ENCODE peak calls at places on chromosome 5, in nine cellular contexts. T, I, W, H, D, S, E, X and N are unnamed samples.

GRCh38 chr5:163571755-163572154 is 66.3 kb downstream of the MAT2B start:
- DNase-seq in D (no peak), W (no peak), X (no peak), T (peak; percentile 66), I (peak; percentile 86), S (no peak), H (peak; percentile 84), E (no peak), N (peak; percentile 52)

GRCh38 chr5:161924270-161924669 is 76.3 kb downstream of the GABRA1 start:
- DNase-seq in D (no peak), W (no peak), T (no peak), I (no peak), H (no peak), E (no peak), S (no peak), X (no peak), N (no peak)

GRCh38 chr5:160333726-160334125 is 21.4 kb upstream of the CCNJL start:
- DNase-seq in H (peak; percentile 76), D (no peak), S (no peak), T (peak; percentile 60), I (peak; percentile 22), E (no peak), W (no peak), X (no peak), N (no peak)

GRCh38 chr5:55172937-55173695 is at the start of gene CDC20B:
- DNase-seq in I (peak; percentile 40), D (peak; percentile 96), H (peak; percentile 77), X (peak; percentile 75), T (peak; percentile 77), W (peak; percentile 74), S (peak; percentile 89), E (peak; percentile 58), N (no peak)

GRCh38 chr5:18465833-18466681 is 831.8 kb downstream of the TAF11L14 start:
- DNase-seq in X (no peak), I (peak; percentile 32), T (peak; percentile 51), H (peak; percentile 47), S (peak; percentile 64), W (peak; percentile 71), D (peak; percentile 32), E (peak; percentile 60), N (no peak)

GRCh38 chr5:11801061-11801460 is 103.2 kb downstream of the CTNND2 start:
- DNase-seq in W (no peak), D (no peak), I (no peak), E (no peak), T (no peak), S (no peak), X (no peak), H (no peak), N (no peak)

GRCh38 chr5:7017004-7017770 is 304.0 kb downstream of the TENT4A start:
- DNase-seq in E (no peak), I (no peak), H (no peak), D (no peak), W (no peak), S (no peak), X (no peak), T (no peak), N (no peak)

GRCh38 chr5:6703791-6704190 is 9.4 kb upstream of the TENT4A start:
- DNase-seq in I (peak; percentile 32), E (no peak), W (no peak), H (peak; percentile 27), X (no peak), S (no peak), T (peak; percentile 30), D (no peak), N (no peak)

GRCh38 chr5:7927466-7928375 is 58.8 kb downstream of the MTRR start:
- DNase-seq in D (peak; percentile 71), I (peak; percentile 61), E (peak; percentile 66), W (peak; percentile 63), S (peak; percentile 71), T (peak; percentile 33), X (no peak), H (peak; percentile 67), N (no peak)

GRCh38 chr5:81965510-81965909 is 6.3 kb upstream of the ATG10 start:
- DNase-seq in E (no peak), I (peak; percentile 2), H (no peak), W (no peak), D (no peak), X (no peak), T (peak; percentile 17), S (no peak), N (no peak)

GRCh38 chr5:81969226-81969625 is 2.6 kb upstream of the ATG10 start:
- DNase-seq in X (no peak), H (no peak), T (no peak), S (no peak), I (no peak), D (no peak), W (no peak), E (no peak), N (no peak)

GRCh38 chr5:81962041-81962440 is 9.8 kb upstream of the ATG10 start:
- DNase-seq in S (no peak), I (no peak), W (no peak), T (no peak), D (no peak), H (no peak), X (no peak), E (no peak), N (no peak)

DNA sequence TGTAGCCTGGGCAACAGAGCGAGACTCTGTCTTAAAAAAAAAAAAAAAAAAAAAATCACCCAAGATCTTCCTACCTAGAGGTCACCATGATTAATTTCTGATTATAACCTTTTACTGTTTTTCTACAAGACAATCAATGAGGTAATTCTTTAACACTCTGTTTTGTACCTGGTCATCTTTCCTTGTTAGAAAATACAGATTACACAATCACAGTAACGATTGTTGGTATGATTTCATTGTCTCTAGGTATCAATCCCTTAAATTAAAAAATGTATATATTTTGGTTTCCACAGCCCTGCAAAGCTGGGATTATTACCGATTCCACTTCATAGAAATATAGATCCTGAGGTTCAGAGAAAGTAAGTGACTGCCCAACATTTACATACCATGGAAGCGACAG is 8.3 kb upstream of the ATG10 start:
- DNase-seq in I (no peak), W (no peak), X (no peak), E (no peak), T (no peak), S (no peak), H (no peak), D (no peak), N (no peak)
- TF ChIP-seq CTCF in I (no peak), W (no peak), X (no peak), E (no peak), T (no peak), S (no peak), H (no peak), D (no peak), N (no peak)

DNA sequence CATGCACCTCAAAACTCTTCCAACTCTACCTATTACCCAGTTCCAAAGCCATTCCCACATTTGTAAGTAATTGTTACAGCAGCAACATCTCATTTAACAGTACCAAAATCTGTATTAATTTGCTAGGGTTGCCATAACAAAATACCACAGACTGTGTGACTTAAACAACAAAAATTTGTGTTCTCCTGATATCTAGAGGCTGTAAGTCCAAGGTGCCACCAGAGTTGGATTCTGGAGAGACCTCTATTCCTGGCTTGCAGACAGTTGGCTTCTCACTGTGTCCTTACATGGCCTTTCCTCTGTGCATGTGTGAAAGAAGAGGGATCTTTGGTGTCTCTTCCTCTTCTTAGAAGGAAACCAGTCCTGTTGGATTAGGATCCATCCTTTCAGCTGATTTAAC is 203.8 kb upstream of the PIK3R1 start:
- DNase-seq in S (no peak), H (peak; percentile 43), T (no peak), D (no peak), W (no peak), I (peak; percentile 59), X (no peak), E (no peak), N (no peak)
- TF ChIP-seq CTCF in S (no peak), H (no peak), T (no peak), D (no peak), W (no peak), I (no peak), X (no peak), E (no peak), N (no peak)

GRCh38 chr5:139549162-139549894 is 11.8 kb upstream of the UBE2D2 start:
- DNase-seq in I (no peak), X (no peak), D (no peak), S (no peak), T (no peak), W (no peak), H (no peak), E (no peak), N (no peak)

DNA sequence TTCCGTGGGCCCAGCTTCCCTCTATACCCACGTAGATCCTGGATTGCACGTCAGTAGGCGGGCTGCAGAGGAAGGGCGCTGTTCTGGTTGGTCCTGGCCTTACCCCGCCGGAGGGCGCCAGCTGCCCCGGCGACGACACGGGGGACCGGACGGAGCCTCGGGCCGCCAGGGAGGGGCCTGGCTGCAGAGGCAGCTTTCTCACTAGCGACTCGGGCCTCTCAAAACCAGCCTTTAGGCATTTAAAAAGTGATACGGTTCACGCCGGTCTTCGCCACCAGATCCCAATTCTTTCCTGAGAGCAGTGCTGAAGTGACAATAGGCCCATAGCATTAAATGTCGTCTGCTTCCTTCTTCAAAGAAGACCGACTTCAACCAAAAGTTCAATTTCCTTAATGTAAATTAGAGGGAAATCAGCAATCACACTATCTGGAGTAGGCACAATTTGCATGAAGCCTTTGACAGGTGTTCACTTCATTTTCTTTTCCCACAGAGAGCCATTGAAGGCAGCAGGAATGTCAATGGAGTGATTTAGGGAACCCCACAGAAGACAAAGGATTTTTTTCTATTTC is 17.6 kb upstream of the UBE2D2 start:
- DNase-seq in T (no peak), I (no peak), W (peak; percentile 80), H (peak; percentile 59), E (peak; percentile 45), S (peak; percentile 51), D (peak; percentile 83), X (peak; percentile 77), N (no peak)
- TF ChIP-seq CTCF in T (no peak), I (no peak), W (no peak), H (peak; percentile 38), E (peak; percentile 19), S (no peak), D (peak; percentile 47), X (peak; percentile 49), N (peak; percentile 5)

DNA sequence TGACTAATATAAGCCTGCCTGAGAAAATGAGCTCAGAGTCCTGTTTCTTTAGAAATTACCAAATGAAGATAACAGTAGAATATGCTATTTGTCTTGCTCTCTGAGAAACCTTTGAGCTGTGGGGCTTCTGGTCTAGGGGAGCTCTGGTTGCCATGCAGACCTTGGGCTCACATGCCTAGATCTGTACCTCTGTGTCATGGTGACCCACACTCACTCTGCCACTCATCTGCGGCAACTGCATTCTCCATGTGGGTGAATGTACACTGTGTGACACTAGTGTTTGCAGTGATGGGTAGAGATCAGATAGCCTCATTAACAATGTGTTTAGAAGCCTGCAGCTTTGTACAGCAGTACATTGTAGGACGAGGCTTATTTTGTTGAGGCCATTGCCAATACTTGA is 521.1 kb downstream of the CHSY3 start:
- DNase-seq in H (peak; percentile 1), I (no peak), X (no peak), W (no peak), S (no peak), E (no peak), T (no peak), D (no peak), N (no peak)
- TF ChIP-seq CTCF in H (no peak), I (no peak), X (no peak), W (no peak), S (no peak), E (no peak), T (no peak), D (no peak), N (no peak)